ENCODE peak calls at places on chromosomes 6 and 20, in seven cellular contexts. N is adrenal gland, P is AG04449, D is uterus, Z is HAP-1, X is choroid plexus epithelial cell, F is cardiac fibroblast. Q is an unnamed sample.

GRCh38 chr6:75601608-75602163 is at the start of gene SENP6:
- DNase-seq in N (peak), P (no peak), D (peak), Z (peak), X (peak), F (peak), Q (peak)

GRCh38 chr6:21176197-21176596 is 417.4 kb upstream of the SOX4 start:
- DNase-seq in N (no peak), P (no peak), D (no peak), Z (no peak), X (no peak), F (no peak), Q (no peak)

GRCh38 chr6:126880926-126881325 is 237.5 kb upstream of the RSPO3 start:
- DNase-seq in N (no peak), P (no peak), D (no peak), Z (no peak), X (no peak), F (no peak), Q (no peak)

GRCh38 chr6:151139524-151139923 is 100.2 kb upstream of the AKAP12 start:
- DNase-seq in N (no peak), P (no peak), D (no peak), Z (no peak), X (no peak), F (no peak), Q (no peak)

GRCh38 chr20:11411765-11412164 is 505.9 kb upstream of the BTBD3 start:
- DNase-seq in N (no peak), P (no peak), D (no peak), Z (peak), X (no peak), F (no peak), Q (no peak)

GRCh38 chr6:147203311-147204059 is 732 bp upstream of the STXBP5 start:
- DNase-seq in N (peak), P (peak), D (peak), Z (peak), X (peak), F (peak), Q (peak)

GRCh38 chr6:21235162-21235561 is 358.4 kb upstream of the SOX4 start:
- DNase-seq in N (no peak), P (no peak), D (no peak), Z (no peak), X (no peak), F (no peak), Q (no peak)

GRCh38 chr20:3660262-3661059 is 2.7 kb downstream of the GFRA4 start:
- DNase-seq in N (no peak), P (no peak), D (no peak), Z (no peak), X (no peak), F (no peak), Q (no peak)

DNA sequence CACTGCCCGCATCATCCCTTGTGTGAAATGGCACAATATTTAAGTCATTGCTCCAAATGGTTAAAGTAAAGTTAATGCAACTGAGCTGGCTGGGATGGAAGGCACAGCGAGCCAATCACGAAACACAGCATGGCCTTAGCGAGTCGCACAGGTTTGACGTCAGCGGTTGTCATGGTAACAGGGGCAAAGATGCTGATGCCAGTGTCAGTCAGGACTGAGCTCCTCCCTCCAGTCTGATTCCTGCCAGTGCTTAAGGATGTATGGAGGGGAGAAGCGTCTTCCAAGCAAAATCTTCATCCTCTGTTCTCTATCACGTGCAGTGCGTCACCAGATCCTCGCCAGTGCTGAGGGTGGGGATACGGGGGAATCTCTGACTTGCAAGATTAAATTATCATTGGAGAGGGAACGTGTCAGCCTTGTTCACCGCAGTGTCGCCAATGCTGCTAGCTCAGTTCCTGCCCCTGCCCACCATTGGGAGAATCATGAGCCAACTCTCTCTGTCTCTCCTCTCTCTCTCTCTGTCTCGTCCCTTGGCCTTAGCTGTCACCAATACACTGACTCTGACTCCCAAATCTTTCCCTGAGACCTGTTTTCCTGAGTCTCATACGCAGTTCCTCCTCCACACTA is 24.5 kb downstream of the TSPYL4 start:
- DNase-seq in N (peak), P (peak), D (peak), Z (no peak), X (peak), F (peak), Q (peak)
- H3K4me3 ChIP-seq in N (no peak), P (peak), D (no peak), Z (no peak), X (peak), F (peak), Q (peak)

GRCh38 chr20:62517168-62517567 is 41.4 kb upstream of the GATA5 start:
- DNase-seq in N (no peak), P (no peak), D (no peak), Z (no peak), X (no peak), F (no peak), Q (no peak)
- H3K4me3 ChIP-seq in N (no peak), P (no peak), D (no peak), Z (no peak), X (no peak), F (no peak), Q (no peak)

GRCh38 chr20:13221313-13221672 is 219 bp downstream of the ISM1 start:
- DNase-seq in N (no peak), P (no peak), D (no peak), Z (no peak), X (no peak), F (no peak), Q (no peak)

GRCh38 chr20:13222319-13222716 is 1.2 kb downstream of the ISM1 start:
- DNase-seq in N (no peak), P (no peak), D (no peak), Z (no peak), X (no peak), F (no peak), Q (no peak)

GRCh38 chr20:13220194-13220856 is 749 bp upstream of the ISM1 start:
- DNase-seq in N (no peak), P (no peak), D (peak), Z (peak), X (peak), F (peak), Q (peak)

GRCh38 chr20:13220857-13221297 is at the start of gene ISM1:
- DNase-seq in N (no peak), P (no peak), D (peak), Z (no peak), X (no peak), F (peak), Q (peak)

DNA sequence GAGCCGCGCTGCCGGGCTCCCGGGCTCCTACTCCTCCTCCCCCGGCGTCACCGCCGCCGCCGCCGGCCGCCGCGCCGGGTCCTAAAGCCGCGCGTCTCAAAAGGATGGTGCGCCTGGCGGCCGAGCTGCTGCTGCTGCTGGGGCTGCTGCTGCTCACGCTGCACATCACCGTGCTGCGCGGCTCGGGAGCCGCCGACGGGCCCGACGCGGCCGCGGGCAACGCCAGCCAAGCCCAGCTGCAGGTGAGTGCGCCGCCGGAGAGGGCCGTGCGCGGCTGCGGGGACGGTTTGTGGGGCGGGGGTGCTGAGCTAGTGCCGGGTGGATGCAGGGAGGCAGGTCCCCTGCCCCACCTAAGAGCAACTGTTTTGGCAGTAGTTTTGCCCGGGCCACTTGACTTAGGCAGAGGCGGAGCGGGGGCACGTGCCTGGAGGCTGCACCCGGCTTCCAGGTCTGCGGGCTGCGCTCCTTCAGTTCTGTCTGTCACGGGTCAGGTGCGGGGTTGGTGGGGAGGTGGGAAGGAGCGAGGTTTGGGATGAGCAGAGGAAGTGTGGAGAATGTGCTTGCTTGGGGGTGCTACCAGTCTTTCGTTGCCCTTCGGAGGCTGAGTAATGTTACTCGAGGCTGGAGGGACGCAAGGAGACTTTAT is 722 bp downstream of the ISM1 start:
- DNase-seq in N (peak), P (no peak), D (peak), Z (peak), X (peak), F (peak), Q (peak)
- H3K4me3 ChIP-seq in N (no peak), P (peak), D (peak), Z (peak), X (peak), F (peak), Q (peak)

DNA sequence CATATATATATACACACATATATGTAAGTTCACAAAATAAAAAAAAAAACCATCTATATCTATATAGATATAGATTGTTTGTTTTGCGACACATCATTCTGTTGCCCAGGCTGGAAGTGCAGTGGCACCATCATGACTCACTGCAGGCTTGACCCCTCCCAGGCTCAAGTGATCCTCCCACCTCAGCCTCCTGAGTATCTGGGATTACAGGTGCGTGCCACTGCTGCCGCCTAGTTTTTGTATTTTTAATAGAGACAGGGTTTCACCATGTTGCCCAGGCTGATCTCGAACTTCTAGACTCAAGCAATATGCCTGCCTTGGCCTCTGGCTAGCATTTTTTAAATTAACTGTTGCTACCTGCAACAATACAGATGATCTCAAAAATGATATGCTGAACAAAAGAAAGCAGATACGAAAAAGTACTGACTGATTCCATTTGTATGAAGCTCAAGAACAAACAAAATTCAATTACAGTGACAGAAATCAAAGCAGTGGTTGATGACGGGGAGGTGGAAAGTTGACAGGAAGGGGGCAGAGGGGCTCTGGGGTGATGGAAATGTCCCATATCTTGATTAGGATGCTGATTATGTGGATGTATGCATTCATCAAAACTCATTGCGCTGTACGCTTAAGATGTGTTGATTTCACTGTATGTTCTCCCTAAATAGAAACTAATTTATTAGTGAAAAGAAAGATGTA is 49.6 kb downstream of the ATXN1 start:
- DNase-seq in N (no peak), P (no peak), D (no peak), Z (no peak), X (no peak), F (peak), Q (no peak)
- H3K4me3 ChIP-seq in N (no peak), P (no peak), D (no peak), Z (no peak), X (no peak), F (no peak), Q (no peak)

GRCh38 chr6:3825331-3825831 is 23.8 kb upstream of the FAM50B start:
- DNase-seq in N (no peak), P (no peak), D (peak), Z (no peak), X (peak), F (peak), Q (peak)
- H3K4me3 ChIP-seq in N (no peak), P (peak), D (no peak), Z (no peak), X (peak), F (peak), Q (peak)

DNA sequence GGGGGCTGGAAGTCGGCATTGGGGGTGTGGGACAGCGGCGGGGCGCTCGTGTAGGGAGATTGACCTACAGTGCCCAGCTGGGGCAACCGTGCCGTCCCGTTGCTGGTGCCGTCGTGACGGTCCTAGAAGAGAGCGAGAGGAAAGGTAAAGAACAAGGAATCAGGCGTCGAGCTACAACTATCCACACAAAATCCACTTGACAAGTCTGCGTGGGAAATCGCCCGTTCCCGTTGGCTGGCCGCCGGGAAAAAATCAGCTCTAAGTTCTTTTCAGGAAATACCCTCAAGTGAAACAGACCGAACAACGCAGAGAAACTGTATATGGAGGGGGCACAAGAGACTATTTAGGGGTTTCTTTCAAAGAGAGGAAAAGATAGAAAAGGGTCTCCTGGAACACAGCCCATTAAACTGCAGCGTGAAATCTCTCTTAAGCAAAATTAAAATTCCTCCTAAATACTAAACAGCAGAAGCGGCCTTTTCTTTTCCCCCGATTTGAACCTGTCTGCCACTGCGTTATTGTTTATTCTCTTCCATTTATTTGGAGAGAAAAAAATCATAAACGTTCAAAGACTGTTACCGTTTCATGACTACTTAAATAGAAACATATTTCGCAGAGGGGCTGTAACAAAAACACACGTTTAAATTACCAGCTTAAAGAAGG is 4.5 kb downstream of the TFAP2A start:
- DNase-seq in N (no peak), P (no peak), D (no peak), Z (no peak), X (no peak), F (no peak), Q (no peak)
- H3K4me3 ChIP-seq in N (no peak), P (peak), D (no peak), Z (no peak), X (no peak), F (no peak), Q (no peak)

DNA sequence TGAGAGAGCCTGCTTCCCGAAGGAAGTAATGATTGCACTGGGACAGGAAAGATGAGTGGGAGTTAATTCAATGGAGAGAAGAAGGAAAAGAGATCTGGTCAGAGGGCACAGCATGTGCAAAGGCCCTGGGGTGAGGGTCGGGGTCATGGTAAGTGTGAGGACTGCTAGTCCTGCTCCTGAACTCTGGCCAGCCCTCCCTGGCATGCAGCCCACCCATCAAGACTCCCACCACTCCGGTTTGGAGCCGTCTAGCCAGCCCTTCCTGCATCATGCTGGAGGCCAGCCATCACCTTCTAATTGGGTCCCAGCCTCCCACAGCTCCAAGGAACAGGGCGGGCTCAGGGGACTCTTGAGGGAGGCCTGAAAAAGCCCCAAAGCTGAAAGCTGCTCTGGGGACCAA is 42.1 kb downstream of the SRSF3 start:
- DNase-seq in N (no peak), P (no peak), D (no peak), Z (no peak), X (no peak), F (no peak), Q (no peak)
- H3K4me3 ChIP-seq in N (no peak), P (no peak), D (no peak), Z (no peak), X (no peak), F (no peak), Q (no peak)

GRCh38 chr6:90457867-90458259 is 129.0 kb downstream of the MAP3K7 start:
- DNase-seq in N (no peak), P (no peak), D (no peak), Z (no peak), X (no peak), F (no peak), Q (no peak)

GRCh38 chr6:90459225-90459758 is 127.6 kb downstream of the MAP3K7 start:
- DNase-seq in N (no peak), P (no peak), D (no peak), Z (no peak), X (no peak), F (no peak), Q (no peak)

GRCh38 chr6:90460067-90460466 is 126.8 kb downstream of the MAP3K7 start:
- DNase-seq in N (no peak), P (no peak), D (no peak), Z (no peak), X (no peak), F (no peak), Q (no peak)

GRCh38 chr6:90456001-90456400 is 130.9 kb downstream of the MAP3K7 start:
- DNase-seq in N (no peak), P (no peak), D (no peak), Z (no peak), X (no peak), F (no peak), Q (no peak)

DNA sequence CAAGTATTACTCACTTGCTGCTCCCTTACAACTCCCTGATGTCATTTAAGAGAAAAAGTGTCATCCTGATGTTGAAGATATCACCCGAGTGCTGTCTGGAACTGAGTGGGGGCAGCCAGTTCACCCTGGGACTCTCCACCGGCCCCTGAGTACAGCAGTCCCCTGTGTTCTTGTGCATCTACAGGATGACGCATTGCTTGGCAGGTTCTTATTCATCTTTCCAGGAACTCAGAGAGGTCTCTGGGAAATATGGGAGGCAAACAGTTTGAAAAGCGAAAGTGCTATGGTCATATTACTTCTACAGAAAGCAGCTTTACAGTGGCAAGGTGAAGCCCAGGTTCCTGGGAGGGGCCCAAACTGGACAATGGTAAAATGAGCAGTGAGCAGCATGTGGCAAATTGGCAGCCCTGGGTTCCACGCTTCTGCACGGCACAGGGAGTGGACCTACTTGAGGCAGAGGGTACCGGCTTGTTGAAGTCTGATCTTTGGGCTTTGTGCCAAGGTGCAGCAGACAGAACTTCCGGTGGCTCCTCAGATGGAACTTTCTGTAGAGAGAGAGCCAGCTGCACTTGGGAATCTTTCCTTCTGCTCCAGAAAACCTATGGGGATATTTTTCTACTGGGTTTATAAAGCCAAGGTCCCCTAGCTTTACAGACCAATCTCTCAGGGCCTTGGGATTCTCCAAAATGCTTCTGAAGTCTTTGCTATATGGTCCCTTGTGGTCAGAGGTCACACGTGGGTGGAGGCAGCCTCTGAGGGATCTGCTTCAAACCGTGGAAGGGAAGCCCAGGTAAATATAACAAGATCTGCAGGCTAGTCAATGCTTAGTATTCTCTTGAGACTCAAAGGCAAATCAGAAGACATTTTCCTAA is 128.3 kb downstream of the MAP3K7 start:
- DNase-seq in N (no peak), P (no peak), D (no peak), Z (no peak), X (no peak), F (peak), Q (no peak)
- H3K4me3 ChIP-seq in N (no peak), P (no peak), D (no peak), Z (no peak), X (no peak), F (peak), Q (no peak)